ENCODE peak calls at places on chromosomes 6 and 20, in eight cellular contexts. One of them, this sample, is unnamed.

GRCh38 chr20:62062661-62063600 is 2.8 kb downstream of the TAF4 start:
- DNase-seq in nephron progenitor cell: no peak
- DNase-seq in lower leg skin: no peak
- DNase-seq in HFF-Myc: no peak
- DNase-seq in IMR-90: no peak
- DNase-seq in uterus: no peak
- DNase-seq in CD8-positive, alpha-beta T cell: no peak
- DNase-seq in heart left ventricle: no peak
- DNase-seq in this sample: no peak

GRCh38 chr6:62285612-62286469 is at the start of gene KHDRBS2:
- DNase-seq in heart left ventricle: peak; percentile 73
- DNase-seq in lower leg skin: peak; percentile 31
- DNase-seq in IMR-90: no peak
- DNase-seq in HFF-Myc: no peak
- DNase-seq in CD8-positive, alpha-beta T cell: peak; percentile 2
- DNase-seq in uterus: peak; percentile 39
- DNase-seq in nephron progenitor cell: peak; percentile 92
- DNase-seq in this sample: peak; percentile 84

GRCh38 chr6:2149370-2150006 is 95.9 kb downstream of the GMDS start:
- DNase-seq in uterus: no peak
- DNase-seq in nephron progenitor cell: no peak
- DNase-seq in lower leg skin: no peak
- DNase-seq in IMR-90: no peak
- DNase-seq in heart left ventricle: no peak
- DNase-seq in CD8-positive, alpha-beta T cell: no peak
- DNase-seq in HFF-Myc: no peak
- DNase-seq in this sample: no peak

GRCh38 chr6:138778331-138778730 is 4.8 kb downstream of the CCDC28A start:
- DNase-seq in heart left ventricle: no peak
- DNase-seq in nephron progenitor cell: no peak
- DNase-seq in lower leg skin: no peak
- DNase-seq in CD8-positive, alpha-beta T cell: no peak
- DNase-seq in uterus: no peak
- DNase-seq in HFF-Myc: no peak
- DNase-seq in IMR-90: no peak
- DNase-seq in this sample: no peak

GRCh38 chr6:439681-440167 is 48.2 kb downstream of the IRF4 start:
- DNase-seq in HFF-Myc: no peak
- DNase-seq in IMR-90: no peak
- DNase-seq in nephron progenitor cell: no peak
- DNase-seq in heart left ventricle: no peak
- DNase-seq in CD8-positive, alpha-beta T cell: no peak
- DNase-seq in uterus: no peak
- DNase-seq in lower leg skin: no peak
- DNase-seq in this sample: no peak

GRCh38 chr6:81487489-81487888 is 265.0 kb downstream of the TENT5A start:
- DNase-seq in HFF-Myc: no peak
- DNase-seq in CD8-positive, alpha-beta T cell: no peak
- DNase-seq in IMR-90: peak; percentile 62
- DNase-seq in heart left ventricle: peak; percentile 44
- DNase-seq in uterus: peak; percentile 57
- DNase-seq in lower leg skin: no peak
- DNase-seq in nephron progenitor cell: no peak
- DNase-seq in this sample: no peak

GRCh38 chr6:85192186-85192585 is 257.7 kb upstream of the NT5E start:
- DNase-seq in IMR-90: peak; percentile 31
- DNase-seq in nephron progenitor cell: no peak
- DNase-seq in heart left ventricle: no peak
- DNase-seq in HFF-Myc: peak; percentile 3
- DNase-seq in uterus: no peak
- DNase-seq in lower leg skin: no peak
- DNase-seq in CD8-positive, alpha-beta T cell: no peak
- DNase-seq in this sample: no peak

GRCh38 chr6:14897836-14898235 is 348.0 kb upstream of the JARID2 start:
- DNase-seq in CD8-positive, alpha-beta T cell: no peak
- DNase-seq in nephron progenitor cell: no peak
- DNase-seq in IMR-90: no peak
- DNase-seq in heart left ventricle: no peak
- DNase-seq in lower leg skin: no peak
- DNase-seq in HFF-Myc: no peak
- DNase-seq in uterus: no peak
- DNase-seq in this sample: no peak

GRCh38 chr6:6788394-6789020 is 200.0 kb downstream of the LY86 start:
- DNase-seq in uterus: no peak
- DNase-seq in lower leg skin: no peak
- DNase-seq in heart left ventricle: no peak
- DNase-seq in HFF-Myc: no peak
- DNase-seq in CD8-positive, alpha-beta T cell: no peak
- DNase-seq in nephron progenitor cell: no peak
- DNase-seq in IMR-90: no peak
- DNase-seq in this sample: peak; percentile 56

GRCh38 chr20:25295386-25296093 is 47.7 kb downstream of the PYGB start:
- DNase-seq in uterus: no peak
- DNase-seq in heart left ventricle: peak; percentile 74
- DNase-seq in IMR-90: no peak
- DNase-seq in HFF-Myc: no peak
- DNase-seq in lower leg skin: no peak
- DNase-seq in CD8-positive, alpha-beta T cell: no peak
- DNase-seq in nephron progenitor cell: no peak
- DNase-seq in this sample: no peak

GRCh38 chr6:34788111-34788510 is 3.8 kb upstream of the BLTP3A start:
- DNase-seq in nephron progenitor cell: no peak
- DNase-seq in HFF-Myc: no peak
- DNase-seq in lower leg skin: no peak
- DNase-seq in heart left ventricle: no peak
- DNase-seq in CD8-positive, alpha-beta T cell: no peak
- DNase-seq in uterus: no peak
- DNase-seq in IMR-90: no peak
- DNase-seq in this sample: no peak

GRCh38 chr20:50354690-50355592 is 155.2 kb upstream of the PTPN1 start:
- DNase-seq in uterus: no peak
- DNase-seq in IMR-90: no peak
- DNase-seq in heart left ventricle: no peak
- DNase-seq in CD8-positive, alpha-beta T cell: no peak
- DNase-seq in HFF-Myc: no peak
- DNase-seq in nephron progenitor cell: no peak
- DNase-seq in lower leg skin: no peak
- DNase-seq in this sample: no peak

GRCh38 chr20:10985536-10985935 is 311.7 kb upstream of the JAG1 start:
- DNase-seq in nephron progenitor cell: no peak
- DNase-seq in HFF-Myc: no peak
- DNase-seq in uterus: no peak
- DNase-seq in heart left ventricle: no peak
- DNase-seq in IMR-90: peak; percentile 76
- DNase-seq in lower leg skin: no peak
- DNase-seq in CD8-positive, alpha-beta T cell: no peak
- DNase-seq in this sample: no peak

GRCh38 chr6:140062042-140063041 is 687.9 kb upstream of the CITED2 start:
- DNase-seq in IMR-90: peak; percentile 96
- DNase-seq in HFF-Myc: no peak
- DNase-seq in CD8-positive, alpha-beta T cell: no peak
- DNase-seq in lower leg skin: peak; percentile 68
- DNase-seq in heart left ventricle: peak; percentile 51
- DNase-seq in nephron progenitor cell: no peak
- DNase-seq in uterus: peak; percentile 76
- DNase-seq in this sample: no peak

GRCh38 chr6:9496837-9497236 is 918.0 kb downstream of the TFAP2A start:
- DNase-seq in nephron progenitor cell: no peak
- DNase-seq in heart left ventricle: no peak
- DNase-seq in CD8-positive, alpha-beta T cell: no peak
- DNase-seq in uterus: no peak
- DNase-seq in lower leg skin: no peak
- DNase-seq in HFF-Myc: no peak
- DNase-seq in IMR-90: no peak
- DNase-seq in this sample: no peak

GRCh38 chr6:38973178-38974057 is 75.2 kb upstream of the GLP1R start:
- DNase-seq in HFF-Myc: peak; percentile 31
- DNase-seq in uterus: no peak
- DNase-seq in nephron progenitor cell: no peak
- DNase-seq in CD8-positive, alpha-beta T cell: no peak
- DNase-seq in heart left ventricle: no peak
- DNase-seq in IMR-90: peak; percentile 79
- DNase-seq in lower leg skin: no peak
- DNase-seq in this sample: no peak

GRCh38 chr6:106511274-106512047 is 117.8 kb downstream of the RTN4IP1 start:
- DNase-seq in uterus: peak; percentile 16
- DNase-seq in heart left ventricle: no peak
- DNase-seq in IMR-90: no peak
- DNase-seq in nephron progenitor cell: peak; percentile 47
- DNase-seq in CD8-positive, alpha-beta T cell: peak; percentile 32
- DNase-seq in lower leg skin: peak; percentile 36
- DNase-seq in HFF-Myc: no peak
- DNase-seq in this sample: no peak

GRCh38 chr20:25280574-25281535 is 33.0 kb downstream of the PYGB start:
- DNase-seq in CD8-positive, alpha-beta T cell: no peak
- DNase-seq in uterus: peak; percentile 9
- DNase-seq in heart left ventricle: peak; percentile 12
- DNase-seq in IMR-90: no peak
- DNase-seq in nephron progenitor cell: no peak
- DNase-seq in HFF-Myc: no peak
- DNase-seq in lower leg skin: no peak
- DNase-seq in this sample: peak; percentile 35

GRCh38 chr6:89148016-89148750 is 2.3 kb downstream of the PM20D2 start:
- DNase-seq in IMR-90: peak; percentile 30
- DNase-seq in HFF-Myc: no peak
- DNase-seq in nephron progenitor cell: no peak
- DNase-seq in CD8-positive, alpha-beta T cell: no peak
- DNase-seq in heart left ventricle: no peak
- DNase-seq in lower leg skin: no peak
- DNase-seq in uterus: no peak
- DNase-seq in this sample: no peak

GRCh38 chr20:54151073-54151436 is 22.7 kb downstream of the CYP24A1 start:
- DNase-seq in IMR-90: no peak
- DNase-seq in uterus: no peak
- DNase-seq in HFF-Myc: no peak
- DNase-seq in CD8-positive, alpha-beta T cell: no peak
- DNase-seq in heart left ventricle: no peak
- DNase-seq in lower leg skin: no peak
- DNase-seq in nephron progenitor cell: no peak
- DNase-seq in this sample: no peak

GRCh38 chr6:168100011-168100802 is 21.2 kb upstream of the FRMD1 start:
- DNase-seq in nephron progenitor cell: no peak
- DNase-seq in lower leg skin: no peak
- DNase-seq in CD8-positive, alpha-beta T cell: no peak
- DNase-seq in HFF-Myc: no peak
- DNase-seq in heart left ventricle: no peak
- DNase-seq in IMR-90: no peak
- DNase-seq in uterus: no peak
- DNase-seq in this sample: peak; percentile 27

GRCh38 chr6:106122941-106123337 is 36.8 kb downstream of the PRDM1 start:
- DNase-seq in CD8-positive, alpha-beta T cell: no peak
- DNase-seq in IMR-90: no peak
- DNase-seq in HFF-Myc: no peak
- DNase-seq in uterus: no peak
- DNase-seq in lower leg skin: no peak
- DNase-seq in nephron progenitor cell: no peak
- DNase-seq in heart left ventricle: no peak
- DNase-seq in this sample: no peak

GRCh38 chr6:147586044-147586443 is 77.6 kb downstream of the SAMD5 start:
- DNase-seq in CD8-positive, alpha-beta T cell: no peak
- DNase-seq in IMR-90: peak; percentile 55
- DNase-seq in nephron progenitor cell: no peak
- DNase-seq in uterus: no peak
- DNase-seq in HFF-Myc: no peak
- DNase-seq in heart left ventricle: peak; percentile 35
- DNase-seq in lower leg skin: peak; percentile 22
- DNase-seq in this sample: no peak

DNA sequence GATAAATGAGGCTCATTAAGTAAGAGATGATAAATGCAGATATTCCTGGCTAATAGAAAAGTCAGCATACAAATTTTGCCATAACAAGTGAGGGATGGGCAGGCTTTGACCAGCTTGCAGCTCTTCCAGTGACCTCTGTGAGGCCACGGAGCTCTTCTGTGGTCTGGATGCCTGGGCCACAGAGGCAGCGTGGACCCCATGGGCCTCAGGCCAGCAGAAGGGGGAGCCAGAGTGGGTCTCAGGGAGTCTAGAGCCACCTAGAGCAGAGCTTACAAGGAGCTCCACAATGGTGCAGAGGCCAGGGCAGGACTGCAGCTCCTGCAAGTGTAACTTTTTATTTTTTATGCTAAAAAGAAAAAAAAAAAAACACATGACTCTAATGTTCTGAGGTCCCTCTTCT is 165.1 kb downstream of the ARID1B start:
- DNase-seq in IMR-90: no peak
- DNase-seq in HFF-Myc: no peak
- DNase-seq in uterus: no peak
- DNase-seq in CD8-positive, alpha-beta T cell: no peak
- DNase-seq in lower leg skin: no peak
- DNase-seq in heart left ventricle: no peak
- DNase-seq in nephron progenitor cell: no peak
- DNase-seq in this sample: no peak
- TF ChIP-seq CTCF in IMR-90: no peak
- TF ChIP-seq CTCF in HFF-Myc: no peak
- TF ChIP-seq CTCF in uterus: no peak
- TF ChIP-seq CTCF in CD8-positive, alpha-beta T cell: no peak
- TF ChIP-seq CTCF in lower leg skin: no peak
- TF ChIP-seq CTCF in heart left ventricle: no peak
- TF ChIP-seq CTCF in nephron progenitor cell: no peak
- TF ChIP-seq CTCF in this sample: no peak

GRCh38 chr6:125154184-125155135 is 887 bp downstream of the TPD52L1 start:
- DNase-seq in HFF-Myc: no peak
- DNase-seq in uterus: peak; percentile 33
- DNase-seq in IMR-90: no peak
- DNase-seq in CD8-positive, alpha-beta T cell: no peak
- DNase-seq in nephron progenitor cell: peak; percentile 53
- DNase-seq in heart left ventricle: peak; percentile 28
- DNase-seq in lower leg skin: no peak
- DNase-seq in this sample: no peak
- TF ChIP-seq CTCF in HFF-Myc: peak; percentile 15
- TF ChIP-seq CTCF in uterus: no peak
- TF ChIP-seq CTCF in IMR-90: no peak
- TF ChIP-seq CTCF in CD8-positive, alpha-beta T cell: no peak
- TF ChIP-seq CTCF in nephron progenitor cell: peak; percentile 45
- TF ChIP-seq CTCF in heart left ventricle: no peak
- TF ChIP-seq CTCF in lower leg skin: no peak
- TF ChIP-seq CTCF in this sample: peak; percentile 31

DNA sequence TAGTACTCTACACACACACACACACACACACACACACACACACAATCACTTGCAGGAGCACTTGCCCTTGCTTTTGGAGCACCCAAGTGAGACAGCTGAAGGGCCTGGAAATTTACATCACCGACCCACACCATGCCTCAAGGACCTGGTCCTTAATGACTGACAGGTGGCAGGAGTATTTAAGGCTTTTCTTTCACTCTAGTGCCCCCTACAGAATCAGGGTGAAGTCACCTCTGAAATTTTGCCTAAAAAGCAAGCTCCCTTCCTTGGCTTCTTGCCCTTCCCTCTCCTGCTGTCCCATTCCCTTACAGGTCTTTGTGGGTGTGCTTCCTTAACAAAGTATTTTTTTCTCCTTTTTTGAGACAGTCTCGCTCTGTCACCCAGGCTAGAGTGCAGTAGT is 353.5 kb upstream of the IRAK1BP1 start:
- DNase-seq in uterus: no peak
- DNase-seq in lower leg skin: no peak
- DNase-seq in nephron progenitor cell: no peak
- DNase-seq in IMR-90: no peak
- DNase-seq in CD8-positive, alpha-beta T cell: no peak
- DNase-seq in heart left ventricle: no peak
- DNase-seq in HFF-Myc: no peak
- DNase-seq in this sample: no peak
- TF ChIP-seq CTCF in uterus: no peak
- TF ChIP-seq CTCF in lower leg skin: no peak
- TF ChIP-seq CTCF in nephron progenitor cell: no peak
- TF ChIP-seq CTCF in IMR-90: no peak
- TF ChIP-seq CTCF in CD8-positive, alpha-beta T cell: no peak
- TF ChIP-seq CTCF in heart left ventricle: no peak
- TF ChIP-seq CTCF in HFF-Myc: no peak
- TF ChIP-seq CTCF in this sample: no peak

GRCh38 chr6:26450240-26450639 is 7.5 kb upstream of the BTN2A1 start:
- DNase-seq in HFF-Myc: no peak
- DNase-seq in uterus: no peak
- DNase-seq in lower leg skin: no peak
- DNase-seq in heart left ventricle: no peak
- DNase-seq in nephron progenitor cell: no peak
- DNase-seq in CD8-positive, alpha-beta T cell: no peak
- DNase-seq in IMR-90: no peak
- DNase-seq in this sample: no peak
- TF ChIP-seq CTCF in HFF-Myc: no peak
- TF ChIP-seq CTCF in uterus: no peak
- TF ChIP-seq CTCF in lower leg skin: no peak
- TF ChIP-seq CTCF in heart left ventricle: no peak
- TF ChIP-seq CTCF in nephron progenitor cell: no peak
- TF ChIP-seq CTCF in CD8-positive, alpha-beta T cell: no peak
- TF ChIP-seq CTCF in IMR-90: no peak
- TF ChIP-seq CTCF in this sample: no peak